ENCODE peak calls at places on chromosomes 6 and 20, in seven cellular contexts. One of them, this sample, is unnamed.

GRCh38 chr20:35768731-35769664 is 2.8 kb upstream of the PHF20 start:
- DNase-seq in chondrocyte: peak
- DNase-seq in effector memory CD8-positive, alpha-beta T cell: no peak
- DNase-seq in midbrain: peak
- DNase-seq in neural crest cell: peak
- DNase-seq in SK-N-MC: no peak
- DNase-seq in transverse colon: peak
- DNase-seq in this sample: peak

GRCh38 chr6:41874741-41875140 is 20.4 kb downstream of the USP49 start:
- DNase-seq in SK-N-MC: no peak
- DNase-seq in neural crest cell: no peak
- DNase-seq in transverse colon: no peak
- DNase-seq in chondrocyte: no peak
- DNase-seq in midbrain: no peak
- DNase-seq in effector memory CD8-positive, alpha-beta T cell: no peak
- DNase-seq in this sample: no peak

GRCh38 chr20:61954276-61955021 is 111.2 kb downstream of the TAF4 start:
- DNase-seq in transverse colon: no peak
- DNase-seq in effector memory CD8-positive, alpha-beta T cell: no peak
- DNase-seq in midbrain: no peak
- DNase-seq in chondrocyte: peak
- DNase-seq in neural crest cell: no peak
- DNase-seq in SK-N-MC: no peak
- DNase-seq in this sample: no peak

GRCh38 chr20:63520594-63520938 is at the start of gene PPDPF:
- DNase-seq in neural crest cell: peak
- DNase-seq in chondrocyte: no peak
- DNase-seq in SK-N-MC: no peak
- DNase-seq in effector memory CD8-positive, alpha-beta T cell: peak
- DNase-seq in midbrain: peak
- DNase-seq in transverse colon: peak
- DNase-seq in this sample: no peak

GRCh38 chr6:46733410-46733809 is 1.8 kb downstream of the PLA2G7 start:
- DNase-seq in midbrain: no peak
- DNase-seq in transverse colon: no peak
- DNase-seq in neural crest cell: no peak
- DNase-seq in effector memory CD8-positive, alpha-beta T cell: no peak
- DNase-seq in SK-N-MC: no peak
- DNase-seq in chondrocyte: no peak
- DNase-seq in this sample: no peak

GRCh38 chr6:155524249-155524651 is 68.6 kb upstream of the NOX3 start:
- DNase-seq in SK-N-MC: no peak
- DNase-seq in chondrocyte: no peak
- DNase-seq in midbrain: no peak
- DNase-seq in effector memory CD8-positive, alpha-beta T cell: no peak
- DNase-seq in neural crest cell: no peak
- DNase-seq in transverse colon: no peak
- DNase-seq in this sample: peak

GRCh38 chr6:30898750-30899360 is 9.2 kb upstream of the GTF2H4 start:
- DNase-seq in transverse colon: no peak
- DNase-seq in chondrocyte: no peak
- DNase-seq in neural crest cell: no peak
- DNase-seq in SK-N-MC: no peak
- DNase-seq in midbrain: no peak
- DNase-seq in effector memory CD8-positive, alpha-beta T cell: no peak
- DNase-seq in this sample: no peak

GRCh38 chr20:44566018-44566417 is 16.4 kb upstream of the PKIG start:
- DNase-seq in SK-N-MC: no peak
- DNase-seq in transverse colon: no peak
- DNase-seq in effector memory CD8-positive, alpha-beta T cell: no peak
- DNase-seq in neural crest cell: no peak
- DNase-seq in chondrocyte: no peak
- DNase-seq in midbrain: no peak
- DNase-seq in this sample: peak

GRCh38 chr6:5453531-5453930 is 192.2 kb downstream of the FARS2 start:
- DNase-seq in effector memory CD8-positive, alpha-beta T cell: no peak
- DNase-seq in transverse colon: no peak
- DNase-seq in neural crest cell: no peak
- DNase-seq in SK-N-MC: no peak
- DNase-seq in chondrocyte: no peak
- DNase-seq in midbrain: no peak
- DNase-seq in this sample: no peak

GRCh38 chr6:30748301-30748769 is 4.0 kb upstream of the IER3 start:
- DNase-seq in effector memory CD8-positive, alpha-beta T cell: no peak
- DNase-seq in SK-N-MC: no peak
- DNase-seq in transverse colon: peak
- DNase-seq in chondrocyte: no peak
- DNase-seq in neural crest cell: no peak
- DNase-seq in midbrain: no peak
- DNase-seq in this sample: no peak

GRCh38 chr6:116444092-116444491 is 17.1 kb upstream of the CALHM6 start:
- DNase-seq in neural crest cell: no peak
- DNase-seq in chondrocyte: no peak
- DNase-seq in effector memory CD8-positive, alpha-beta T cell: no peak
- DNase-seq in midbrain: no peak
- DNase-seq in SK-N-MC: no peak
- DNase-seq in transverse colon: no peak
- DNase-seq in this sample: no peak

GRCh38 chr6:89321571-89321970 is 6.5 kb upstream of the GABRR2 start:
- DNase-seq in neural crest cell: no peak
- DNase-seq in midbrain: no peak
- DNase-seq in SK-N-MC: no peak
- DNase-seq in chondrocyte: no peak
- DNase-seq in effector memory CD8-positive, alpha-beta T cell: no peak
- DNase-seq in transverse colon: no peak
- DNase-seq in this sample: no peak

GRCh38 chr6:1611572-1612385 is 2.1 kb downstream of the FOXC1 start:
- DNase-seq in midbrain: no peak
- DNase-seq in chondrocyte: no peak
- DNase-seq in SK-N-MC: no peak
- DNase-seq in effector memory CD8-positive, alpha-beta T cell: no peak
- DNase-seq in transverse colon: no peak
- DNase-seq in neural crest cell: no peak
- DNase-seq in this sample: no peak

GRCh38 chr6:1993049-1993448 is 252.4 kb downstream of the GMDS start:
- DNase-seq in midbrain: no peak
- DNase-seq in transverse colon: no peak
- DNase-seq in chondrocyte: no peak
- DNase-seq in neural crest cell: no peak
- DNase-seq in SK-N-MC: no peak
- DNase-seq in effector memory CD8-positive, alpha-beta T cell: no peak
- DNase-seq in this sample: no peak

GRCh38 chr6:166204852-166205650 is 37.4 kb upstream of the TBXT start:
- DNase-seq in SK-N-MC: no peak
- DNase-seq in midbrain: no peak
- DNase-seq in chondrocyte: no peak
- DNase-seq in neural crest cell: no peak
- DNase-seq in transverse colon: no peak
- DNase-seq in effector memory CD8-positive, alpha-beta T cell: no peak
- DNase-seq in this sample: no peak

GRCh38 chr6:90458353-90459224 is 128.3 kb downstream of the MAP3K7 start:
- DNase-seq in transverse colon: no peak
- DNase-seq in SK-N-MC: no peak
- DNase-seq in midbrain: no peak
- DNase-seq in chondrocyte: no peak
- DNase-seq in effector memory CD8-positive, alpha-beta T cell: peak
- DNase-seq in neural crest cell: no peak
- DNase-seq in this sample: no peak

This sample was measured in BJ.